ENCODE peak calls at places on chromosomes 13 and 19, in ten cellular contexts. Q is ELR, R is suprapubic skin, J is NCI-H774, E is OCI-LY7, Z is thoracic aorta, Y is fibroblast of mammary gland, M is AG20443, G is LoVo, D is breast epithelium. S is an unnamed sample.

GRCh38 chr19:34832581-34833112 is 59.6 kb upstream of the ZNF599 start:
- DNase-seq in D (no peak), Z (no peak), M (no peak), G (no peak), J (no peak), Y (no peak), E (no peak), R (no peak), Q (no peak), S (no peak)

GRCh38 chr19:37855098-37855497 is 51.3 kb downstream of the WDR87 start:
- DNase-seq in G (no peak), E (no peak), D (peak), Z (no peak), Y (peak), R (no peak), J (no peak), M (peak), Q (no peak), S (no peak)

GRCh38 chr19:42409477-42409876 is 17.7 kb downstream of the LIPE start:
- DNase-seq in E (no peak), R (no peak), G (no peak), M (peak), Y (no peak), D (no peak), J (no peak), Q (no peak), Z (no peak), S (no peak)

GRCh38 chr13:112740502-112741131 is 50.8 kb downstream of the ATP11A start:
- DNase-seq in E (no peak), G (no peak), Y (peak), R (peak), J (no peak), D (peak), Q (peak), M (peak), Z (no peak), S (peak)

GRCh38 chr13:30121244-30121643 is 186.1 kb downstream of the KATNAL1 start:
- DNase-seq in Q (no peak), E (no peak), Y (no peak), D (no peak), R (no peak), M (no peak), J (no peak), Z (no peak), G (no peak), S (no peak)

GRCh38 chr13:113855012-113855921 is 8.6 kb downstream of the GAS6 start:
- DNase-seq in R (peak), Y (no peak), J (no peak), M (no peak), D (peak), Z (no peak), E (no peak), G (no peak), Q (no peak), S (peak)

GRCh38 chr19:6639439-6639838 is 30.5 kb downstream of the TNFSF14 start:
- DNase-seq in Y (peak), D (no peak), M (peak), Q (peak), G (no peak), R (no peak), E (no peak), Z (no peak), J (no peak), S (peak)

GRCh38 chr19:6271251-6271650 is 8.5 kb downstream of the MLLT1 start:
- DNase-seq in D (no peak), Y (peak), E (no peak), J (no peak), Q (peak), M (peak), R (no peak), Z (no peak), G (no peak), S (no peak)

GRCh38 chr13:78608705-78609463 is 5.5 kb upstream of the POU4F1 start:
- DNase-seq in Y (no peak), E (no peak), Q (peak), M (peak), J (no peak), R (no peak), G (no peak), D (no peak), Z (no peak), S (no peak)